ENCODE peak calls at places on chromosomes 3 and 15, in seven cellular contexts. E, W, J, U, A, P and N are unnamed samples.

GRCh38 chr3:195859061-195859845 is 47.5 kb upstream of the MUC4 start:
- DNase-seq in A (peak), U (peak), E (peak), P (peak), J (peak), W (peak), N (peak)

GRCh38 chr3:42067324-42067723 is 23.8 kb upstream of the TRAK1 start:
- DNase-seq in U (no peak), E (no peak), J (no peak), P (no peak), W (no peak), A (no peak), N (no peak)

GRCh38 chr3:73784647-73785420 is 160.1 kb upstream of the PDZRN3 start:
- DNase-seq in P (peak), W (no peak), J (peak), U (no peak), E (peak), A (no peak), N (no peak)

GRCh38 chr3:66014641-66015040 is 24.1 kb downstream of the MAGI1 start:
- DNase-seq in A (no peak), U (no peak), E (no peak), P (no peak), J (no peak), W (no peak), N (no peak)

GRCh38 chr3:5232570-5232969 is 45.1 kb downstream of the EDEM1 start:
- DNase-seq in A (no peak), U (no peak), P (no peak), J (no peak), E (no peak), W (no peak), N (no peak)

GRCh38 chr15:49900036-49900435 is 219.0 kb downstream of the ATP8B4 start:
- DNase-seq in A (no peak), W (no peak), U (no peak), J (no peak), E (no peak), P (no peak), N (no peak)

GRCh38 chr15:62821384-62822131 is 221.0 kb upstream of the TPM1 start:
- DNase-seq in P (no peak), A (no peak), J (peak), U (no peak), E (peak), W (no peak), N (no peak)

GRCh38 chr3:190205739-190206138 is 85.0 kb upstream of the P3H2 start:
- DNase-seq in U (no peak), W (no peak), P (peak), E (peak), J (peak), A (no peak), N (no peak)

GRCh38 chr15:40249477-40250303 is 10.8 kb downstream of the PAK6 start:
- DNase-seq in A (no peak), W (no peak), J (no peak), U (no peak), P (no peak), E (peak), N (no peak)

GRCh38 chr3:108931025-108931424 is 22.7 kb downstream of the GUCA1C start:
- DNase-seq in U (no peak), E (no peak), J (no peak), P (no peak), A (no peak), W (no peak), N (no peak)

GRCh38 chr3:30607032-30607833 is 832 bp downstream of the TGFBR2 start:
- DNase-seq in J (peak), U (peak), P (no peak), W (peak), A (peak), E (peak), N (peak)